ENCODE peak calls at places on chromosomes 12 and 14, in seven cellular contexts. K is A549, F is right cardiac atrium, B is tibial artery, I is gastrocnemius medialis, M is cardiac muscle cell, U is keratinocyte. J is an unnamed sample. For H3K4me1, the result is how much of the 10 kb centered on the place peaks cover.

GRCh38 chr14:42192659-42193425 is 586.2 kb downstream of the LRFN5 start:
- DNase-seq in K (peak), F (no peak), B (no peak), I (no peak), M (peak), U (no peak), J (peak)

GRCh38 chr14:90655829-90656228 is 160.4 kb downstream of the TTC7B start:
- DNase-seq in K (no peak), F (no peak), B (no peak), I (no peak), M (no peak), U (no peak), J (no peak)

GRCh38 chr12:97194551-97194950 is 268.1 kb upstream of the RMST start:
- DNase-seq in K (no peak), F (no peak), B (no peak), I (no peak), M (no peak), U (no peak), J (no peak)

GRCh38 chr14:66405158-66405557 is 81.0 kb upstream of the CCDC196 start:
- DNase-seq in K (no peak), F (no peak), B (no peak), I (no peak), M (peak), U (no peak), J (no peak)

GRCh38 chr12:71810905-71811304 is 28.7 kb upstream of the TBC1D15 start:
- DNase-seq in K (no peak), F (no peak), B (no peak), I (no peak), M (no peak), U (no peak), J (no peak)

GRCh38 chr12:78931466-78931990 is 67.0 kb downstream of the SYT1 start:
- DNase-seq in K (no peak), F (no peak), B (no peak), I (no peak), M (no peak), U (no peak), J (no peak)

GRCh38 chr12:99911076-99911475 is 73.7 kb downstream of the ANKS1B start:
- DNase-seq in K (peak), F (peak), B (peak), I (peak), M (peak), U (no peak), J (peak)

GRCh38 chr12:50088577-50089335 is 3.6 kb downstream of the SMARCD1 start:
- DNase-seq in K (peak), F (no peak), B (no peak), I (no peak), M (peak), U (peak), J (peak)

GRCh38 chr12:27960822-27961221 is 11.7 kb downstream of the PTHLH start:
- DNase-seq in K (no peak), F (no peak), B (no peak), I (no peak), M (peak), U (no peak), J (no peak)

GRCh38 chr14:85813040-85813439 is 283.1 kb downstream of the FLRT2 start:
- DNase-seq in K (no peak), F (no peak), B (no peak), I (no peak), M (no peak), U (no peak), J (no peak)

GRCh38 chr12:89528434-89528833 is 2.6 kb upstream of the POC1B start:
- DNase-seq in K (no peak), F (no peak), B (no peak), I (no peak), M (no peak), U (no peak), J (no peak)

GRCh38 chr12:59736786-59737185 is 141.0 kb downstream of the SLC16A7 start:
- DNase-seq in K (no peak), F (no peak), B (no peak), I (no peak), M (peak), U (no peak), J (peak)

GRCh38 chr12:92055877-92056276 is 89.8 kb downstream of the BTG1 start:
- DNase-seq in K (no peak), F (no peak), B (no peak), I (no peak), M (no peak), U (no peak), J (no peak)

GRCh38 chr12:116303929-116304328 is 26.4 kb upstream of the MED13L start:
- DNase-seq in K (no peak), F (no peak), B (no peak), I (no peak), M (peak), U (no peak), J (peak)
- H3K4me1 ChIP-seq in K (under half), F (under half), B (under half), I (under half), M (under half), U (under half), J (under half)

GRCh38 chr12:25994901-25995625 is 36.6 kb downstream of the RASSF8 start:
- DNase-seq in K (no peak), F (no peak), B (no peak), I (no peak), M (no peak), U (no peak), J (peak)

GRCh38 chr12:25994252-25994651 is 35.8 kb downstream of the RASSF8 start:
- DNase-seq in K (no peak), F (no peak), B (no peak), I (no peak), M (peak), U (no peak), J (peak)

GRCh38 chr12:25996677-25997076 is 38.2 kb downstream of the RASSF8 start:
- DNase-seq in K (no peak), F (no peak), B (no peak), I (no peak), M (no peak), U (no peak), J (no peak)

GRCh38 chr12:25995906-25996305 is 37.4 kb downstream of the RASSF8 start:
- DNase-seq in K (no peak), F (no peak), B (no peak), I (no peak), M (peak), U (no peak), J (peak)

DNA sequence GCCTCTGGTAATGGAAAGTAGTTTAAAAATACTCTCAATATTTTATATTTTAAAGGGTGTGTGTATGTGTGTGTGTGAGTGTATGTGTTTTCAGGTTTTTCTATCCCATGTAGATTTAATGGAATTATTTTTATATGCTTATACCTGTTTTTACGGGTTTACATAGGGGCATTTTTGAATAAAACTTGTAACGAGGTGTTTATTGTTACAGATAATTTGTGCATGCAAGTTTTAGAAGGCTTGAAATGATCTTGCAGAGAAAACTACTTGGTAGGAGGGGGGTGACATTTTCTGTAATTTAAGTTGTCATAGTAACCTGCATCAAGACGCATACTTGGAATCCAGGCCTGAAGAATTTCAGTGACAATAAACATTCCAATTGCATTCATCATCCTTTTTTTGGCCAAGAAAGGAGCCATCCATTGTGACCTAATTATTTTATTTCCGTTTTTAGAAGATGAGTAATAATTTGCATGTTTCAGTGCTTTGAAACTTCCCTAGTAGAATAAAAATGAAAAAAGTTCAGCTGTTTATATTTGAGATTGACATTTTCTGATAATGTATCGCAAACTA is 39.0 kb downstream of the RASSF8 start:
- DNase-seq in K (peak), F (no peak), B (no peak), I (no peak), M (peak), U (peak), J (peak)
- H3K4me1 ChIP-seq in K (under half), F (under half), B (half or more), I (under half), M (under half), U (under half), J (half or more)

GRCh38 chr12:111445311-111446043 is 39.8 kb downstream of the SH2B3 start:
- DNase-seq in K (no peak), F (no peak), B (no peak), I (no peak), M (no peak), U (no peak), J (no peak)

GRCh38 chr12:111444706-111445310 is 39.1 kb downstream of the SH2B3 start:
- DNase-seq in K (no peak), F (peak), B (peak), I (peak), M (peak), U (no peak), J (no peak)

GRCh38 chr12:111443586-111443985 is 37.9 kb downstream of the SH2B3 start:
- DNase-seq in K (no peak), F (no peak), B (peak), I (no peak), M (no peak), U (no peak), J (no peak)

GRCh38 chr12:111443086-111443485 is 37.4 kb downstream of the SH2B3 start:
- DNase-seq in K (no peak), F (no peak), B (peak), I (no peak), M (no peak), U (no peak), J (no peak)

DNA sequence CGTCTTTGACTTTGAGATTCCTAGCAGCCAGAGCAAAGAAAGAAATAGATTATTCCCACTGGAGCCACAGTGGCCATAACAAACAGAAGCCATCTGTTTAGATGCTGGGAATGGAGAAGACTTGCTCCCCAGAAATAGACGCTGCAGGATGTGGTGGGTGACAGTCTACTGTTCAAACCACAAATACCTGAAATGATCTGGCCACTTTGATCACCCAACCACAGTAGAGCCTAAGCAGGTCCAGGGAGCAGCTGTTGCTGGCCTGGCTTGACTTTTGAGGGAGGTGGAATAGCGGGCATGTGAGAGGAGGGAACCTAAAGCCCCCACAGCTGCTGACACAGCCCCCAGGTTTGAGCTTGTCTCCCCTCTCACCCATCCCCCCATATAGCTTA is 38.6 kb downstream of the SH2B3 start:
- DNase-seq in K (no peak), F (no peak), B (no peak), I (no peak), M (no peak), U (no peak), J (no peak)
- H3K4me1 ChIP-seq in K (under half), F (under half), B (under half), I (half or more), M (under half), U (under half), J (under half)

GRCh38 chr12:55226523-55226922 is 5.7 kb downstream of the OR10A7 start:
- DNase-seq in K (no peak), F (no peak), B (no peak), I (no peak), M (no peak), U (no peak), J (no peak)
- H3K4me1 ChIP-seq in K (under half), F (under half), B (under half), I (under half), M (under half), U (under half), J (under half)

J was measured in adipocyte.